ENCODE peak calls at places on chromosomes 6 and 20, in nine cellular contexts. O is PC-3, N is HCT116, R is H1, Y is GM23248, W is DND-41, D is fibroblast of lung, Z is endothelial cell of umbilical vein, I is mammary epithelial cell. B is an unnamed sample. For H3K9me3, the result is how much of the 10 kb centered on the place peaks cover.

GRCh38 chr6:152634773-152635172 is 2.4 kb downstream of the SYNE1 start:
- DNase-seq in O (no peak), N (no peak), R (no peak), Y (peak), W (no peak), D (no peak), Z (no peak), I (no peak), B (no peak)

GRCh38 chr20:9660236-9660868 is 146.0 kb downstream of the LAMP5 start:
- DNase-seq in O (peak), N (no peak), R (no peak), Y (peak), W (peak), D (peak), Z (peak), I (peak), B (peak)

GRCh38 chr6:6323352-6323751 is 2.9 kb upstream of the F13A1 start:
- DNase-seq in O (no peak), N (no peak), R (no peak), Y (no peak), W (no peak), D (no peak), Z (no peak), I (no peak), B (no peak)

GRCh38 chr20:45095753-45096371 is 5.1 kb downstream of the KCNS1 start:
- DNase-seq in O (peak), N (peak), R (no peak), Y (peak), W (peak), D (peak), Z (peak), I (peak), B (peak)

GRCh38 chr6:165826487-165827189 is 163.6 kb upstream of the PDE10A start:
- DNase-seq in O (no peak), N (no peak), R (no peak), Y (no peak), W (no peak), D (no peak), Z (no peak), I (no peak), B (no peak)

GRCh38 chr6:108895591-108895990 is 47.4 kb downstream of the ARMC2 start:
- DNase-seq in O (no peak), N (no peak), R (no peak), Y (peak), W (no peak), D (peak), Z (no peak), I (no peak), B (no peak)

GRCh38 chr20:61234224-61234623 is 17.8 kb upstream of the CDH4 start:
- DNase-seq in O (no peak), N (no peak), R (no peak), Y (no peak), W (no peak), D (no peak), Z (no peak), I (no peak), B (no peak)

GRCh38 chr20:14055127-14055742 is 59.9 kb downstream of the MACROD2 start:
- DNase-seq in O (peak), N (peak), R (no peak), Y (peak), W (peak), D (peak), Z (peak), I (peak), B (peak)

GRCh38 chr6:35640017-35640664 is 48.6 kb downstream of the FKBP5 start:
- DNase-seq in O (peak), N (no peak), R (no peak), Y (peak), W (no peak), D (peak), Z (no peak), I (peak), B (no peak)

GRCh38 chr20:59723108-59723500 is 118.8 kb downstream of the PHACTR3 start:
- DNase-seq in O (no peak), N (no peak), R (no peak), Y (no peak), W (no peak), D (no peak), Z (no peak), I (no peak), B (no peak)

GRCh38 chr20:36614781-36615557 is 9.4 kb downstream of the RAB5IF start:
- DNase-seq in O (no peak), N (no peak), R (no peak), Y (peak), W (no peak), D (peak), Z (no peak), I (no peak), B (no peak)

GRCh38 chr6:583116-583515 is 73.8 kb downstream of the HUS1B start:
- DNase-seq in O (no peak), N (no peak), R (no peak), Y (no peak), W (no peak), D (no peak), Z (no peak), I (peak), B (no peak)

GRCh38 chr6:8243462-8243861 is 141.1 kb upstream of the EEF1E1 start:
- DNase-seq in O (no peak), N (no peak), R (no peak), Y (peak), W (no peak), D (peak), Z (no peak), I (peak), B (no peak)

GRCh38 chr6:132399376-132400074 is 1.8 kb downstream of the MOXD1 start:
- DNase-seq in O (peak), N (no peak), R (no peak), Y (peak), W (no peak), D (peak), Z (no peak), I (peak), B (no peak)

GRCh38 chr6:144377586-144377985 is 92.5 kb downstream of the UTRN start:
- DNase-seq in O (no peak), N (no peak), R (no peak), Y (peak), W (peak), D (peak), Z (peak), I (peak), B (no peak)

GRCh38 chr20:926646-927045 is 10.5 kb upstream of the ANGPT4 start:
- DNase-seq in O (no peak), N (no peak), R (no peak), Y (peak), W (no peak), D (no peak), Z (no peak), I (no peak), B (no peak)

GRCh38 chr6:135722182-135722581 is 129.3 kb upstream of the PDE7B start:
- DNase-seq in O (peak), N (no peak), R (no peak), Y (peak), W (no peak), D (peak), Z (peak), I (peak), B (no peak)

GRCh38 chr20:3911956-3912355 is 22.8 kb downstream of the PANK2 start:
- DNase-seq in O (no peak), N (no peak), R (no peak), Y (no peak), W (no peak), D (no peak), Z (no peak), I (no peak), B (no peak)

GRCh38 chr6:109455161-109455501 is 441 bp downstream of the MICAL1 start:
- DNase-seq in O (no peak), N (no peak), R (no peak), Y (peak), W (no peak), D (no peak), Z (peak), I (peak), B (no peak)

GRCh38 chr6:108117427-108118358 is 43.2 kb upstream of the OSTM1 start:
- DNase-seq in O (no peak), N (no peak), R (no peak), Y (peak), W (peak), D (peak), Z (peak), I (peak), B (peak)

GRCh38 chr6:155171109-155171746 is 92.6 kb upstream of the CLDN20 start:
- DNase-seq in O (peak), N (peak), R (no peak), Y (peak), W (no peak), D (peak), Z (peak), I (peak), B (no peak)

GRCh38 chr20:36303020-36303595 is 3.0 kb upstream of the DLGAP4 start:
- DNase-seq in O (no peak), N (no peak), R (no peak), Y (no peak), W (no peak), D (no peak), Z (peak), I (no peak), B (no peak)

GRCh38 chr20:642398-643174 is 10.4 kb downstream of the SRXN1 start:
- DNase-seq in O (no peak), N (no peak), R (no peak), Y (peak), W (no peak), D (peak), Z (no peak), I (no peak), B (peak)

GRCh38 chr6:5905431-5906339 is 101.0 kb downstream of the NRN1 start:
- DNase-seq in O (peak), N (no peak), R (no peak), Y (peak), W (no peak), D (peak), Z (no peak), I (peak), B (no peak)

GRCh38 chr6:12313992-12314589 is 23.9 kb downstream of the EDN1 start:
- DNase-seq in O (peak), N (peak), R (no peak), Y (peak), W (no peak), D (peak), Z (peak), I (peak), B (no peak)

GRCh38 chr6:44316481-44316880 is 3.3 kb upstream of the AARS2 start:
- DNase-seq in O (no peak), N (no peak), R (no peak), Y (no peak), W (no peak), D (no peak), Z (no peak), I (no peak), B (no peak)

GRCh38 chr6:168574075-168574698 is 133.2 kb downstream of the SMOC2 start:
- DNase-seq in O (no peak), N (no peak), R (no peak), Y (no peak), W (no peak), D (no peak), Z (no peak), I (no peak), B (no peak)

GRCh38 chr6:90179190-90180169 is 117.2 kb downstream of the BACH2 start:
- DNase-seq in O (peak), N (no peak), R (no peak), Y (peak), W (no peak), D (no peak), Z (no peak), I (no peak), B (peak)

GRCh38 chr6:143498428-143498827 is 13.1 kb downstream of the FUCA2 start:
- DNase-seq in O (no peak), N (no peak), R (no peak), Y (no peak), W (peak), D (no peak), Z (no peak), I (no peak), B (no peak)

GRCh38 chr20:36808317-36809257 is 35.0 kb upstream of the DSN1 start:
- DNase-seq in O (peak), N (peak), R (peak), Y (peak), W (peak), D (peak), Z (peak), I (peak), B (peak)

GRCh38 chr20:17732907-17733521 is 33.2 kb downstream of the BANF2 start:
- DNase-seq in O (no peak), N (no peak), R (no peak), Y (no peak), W (no peak), D (no peak), Z (no peak), I (no peak), B (no peak)

GRCh38 chr6:11251553-11252358 is 19.3 kb upstream of the NEDD9 start:
- DNase-seq in O (peak), N (no peak), R (no peak), Y (peak), W (no peak), D (peak), Z (peak), I (peak), B (no peak)

GRCh38 chr6:114941078-114941477 is 598.3 kb upstream of the HS3ST5 start:
- DNase-seq in O (no peak), N (no peak), R (no peak), Y (no peak), W (no peak), D (no peak), Z (no peak), I (no peak), B (peak)

GRCh38 chr6:108801331-108801730 is 46.9 kb upstream of the ARMC2 start:
- DNase-seq in O (no peak), N (no peak), R (no peak), Y (no peak), W (no peak), D (no peak), Z (no peak), I (no peak), B (no peak)

GRCh38 chr6:144297498-144298166 is 12.5 kb downstream of the UTRN start:
- DNase-seq in O (no peak), N (no peak), R (no peak), Y (no peak), W (no peak), D (no peak), Z (no peak), I (no peak), B (no peak)

GRCh38 chr6:105794263-105794662 is 291.9 kb upstream of the PRDM1 start:
- DNase-seq in O (peak), N (no peak), R (no peak), Y (peak), W (no peak), D (no peak), Z (no peak), I (no peak), B (peak)

GRCh38 chr20:51562334-51563140 is 20.0 kb upstream of the NFATC2 start:
- DNase-seq in O (peak), N (peak), R (no peak), Y (peak), W (no peak), D (peak), Z (peak), I (peak), B (peak)
- TF ChIP-seq EZH2 in O (no peak), N (no peak), R (peak), Y (no peak), W (no peak), D (no peak), Z (no peak), I (peak), B (peak)

GRCh38 chr20:62540504-62540903 is 64.7 kb upstream of the GATA5 start:
- DNase-seq in O (no peak), N (no peak), R (no peak), Y (no peak), W (no peak), D (no peak), Z (no peak), I (no peak), B (no peak)

GRCh38 chr20:62536731-62537401 is 61.1 kb upstream of the GATA5 start:
- DNase-seq in O (no peak), N (no peak), R (no peak), Y (peak), W (no peak), D (peak), Z (no peak), I (no peak), B (no peak)

GRCh38 chr20:62539646-62540045 is 63.9 kb upstream of the GATA5 start:
- DNase-seq in O (no peak), N (no peak), R (no peak), Y (no peak), W (no peak), D (no peak), Z (no peak), I (no peak), B (no peak)

GRCh38 chr20:62537649-62538292 is 62.0 kb upstream of the GATA5 start:
- DNase-seq in O (no peak), N (no peak), R (no peak), Y (no peak), W (no peak), D (no peak), Z (no peak), I (no peak), B (no peak)

DNA sequence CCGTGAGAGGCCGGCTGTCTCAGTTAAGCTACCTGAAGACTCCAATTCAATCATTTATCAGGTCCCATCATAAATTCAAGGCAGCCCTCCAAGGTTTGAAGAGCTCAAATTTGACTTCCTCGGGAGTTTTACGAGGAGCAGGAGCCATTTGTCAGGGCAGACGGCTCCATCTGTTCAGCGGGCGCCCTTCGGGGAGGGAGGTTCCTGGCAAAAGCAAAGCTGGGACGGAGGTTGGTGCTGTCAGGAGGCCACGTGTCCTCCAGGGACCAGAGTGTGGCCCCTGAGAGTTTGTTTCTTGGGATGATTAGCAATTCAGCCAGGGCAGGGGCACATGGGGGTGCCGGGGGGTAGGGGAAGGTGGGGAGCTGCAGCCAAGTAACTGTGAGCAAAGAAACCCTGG is 63.4 kb upstream of the GATA5 start:
- DNase-seq in O (no peak), N (no peak), R (no peak), Y (no peak), W (no peak), D (no peak), Z (no peak), I (no peak), B (no peak)
- H3K9me3 ChIP-seq in O (under half), N (under half), R (under half), Y (under half), W (under half), D (under half), Z (under half), I (under half), B (under half)

DNA sequence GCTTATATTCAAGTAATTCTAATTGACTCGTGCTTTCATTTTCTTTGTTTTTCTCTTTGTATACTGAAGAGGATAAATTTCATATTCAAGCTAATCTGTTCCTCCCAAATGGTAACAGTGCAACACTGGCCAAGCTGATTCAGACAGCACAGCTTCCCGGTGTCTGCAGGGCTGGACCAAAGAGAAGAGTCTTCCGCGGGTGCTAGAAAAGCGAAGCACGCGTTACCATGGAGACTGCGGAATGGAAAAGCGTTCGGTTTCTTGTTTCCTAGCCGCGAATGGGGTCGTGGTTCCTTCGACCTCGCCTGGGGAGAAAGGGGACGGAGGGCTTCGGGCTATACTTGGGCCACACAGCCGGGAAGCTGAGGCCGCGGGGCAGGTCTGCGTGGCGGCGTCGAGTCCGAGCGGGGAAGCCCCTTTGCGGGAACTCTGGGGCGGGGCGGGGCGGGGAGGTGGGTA is 6.2 kb upstream of the ZNF311 start:
- DNase-seq in O (peak), N (no peak), R (no peak), Y (peak), W (no peak), D (peak), Z (peak), I (peak), B (peak)
- TF ChIP-seq EZH2 in O (no peak), N (no peak), R (no peak), Y (no peak), W (no peak), D (no peak), Z (no peak), I (no peak), B (no peak)

GRCh38 chr20:55139173-55139765 is 663.9 kb downstream of the DOK5 start:
- DNase-seq in O (no peak), N (no peak), R (no peak), Y (no peak), W (no peak), D (no peak), Z (no peak), I (no peak), B (no peak)

GRCh38 chr20:55143605-55144004 is 668.2 kb downstream of the DOK5 start:
- DNase-seq in O (no peak), N (no peak), R (no peak), Y (no peak), W (no peak), D (no peak), Z (no peak), I (peak), B (no peak)

GRCh38 chr20:55140631-55141030 is 665.2 kb downstream of the DOK5 start:
- DNase-seq in O (no peak), N (no peak), R (no peak), Y (no peak), W (no peak), D (no peak), Z (no peak), I (no peak), B (no peak)

DNA sequence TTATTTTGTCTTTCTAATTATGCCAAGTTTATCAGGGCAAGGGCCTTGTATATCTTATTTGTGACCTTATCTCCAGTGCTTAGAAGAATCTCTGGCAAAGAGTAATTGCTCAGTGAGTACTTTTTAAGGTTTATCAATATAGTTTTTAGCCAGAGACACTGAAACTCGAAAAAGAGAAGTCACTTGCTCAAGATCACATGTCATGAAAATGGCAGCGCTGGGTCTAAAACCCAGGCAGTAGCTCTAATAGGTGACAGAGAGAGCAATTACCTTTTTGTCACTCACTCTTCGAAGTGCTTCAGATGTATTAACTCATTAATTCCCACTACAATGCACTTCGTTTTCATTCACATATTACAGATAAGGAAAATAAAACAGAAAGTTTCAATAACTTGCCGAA is 667.5 kb downstream of the DOK5 start:
- DNase-seq in O (no peak), N (no peak), R (no peak), Y (no peak), W (no peak), D (no peak), Z (no peak), I (no peak), B (no peak)
- H3K9me3 ChIP-seq in O (under half), N (under half), R (under half), Y (under half), W (under half), D (under half), Z (under half), I (under half), B (under half)

B was measured in neural progenitor cell.